ENCODE peak calls at places on chromosomes 12 and 14, in ten cellular contexts. E, V, L, X, O, M, I, N, D and J are unnamed samples. For H3K4me1, the result is how much of the 10 kb centered on the place peaks cover.

GRCh38 chr12:130576286-130576933 is 139.7 kb downstream of the RIMBP2 start:
- DNase-seq in E (no peak), V (no peak), L (no peak), X (no peak), O (no peak), M (no peak), I (no peak), N (no peak), D (no peak), J (no peak)

GRCh38 chr14:86646688-86647687 is 1117.0 kb downstream of the FLRT2 start:
- DNase-seq in E (no peak), V (no peak), L (peak), X (peak), O (no peak), M (peak), I (no peak), N (no peak), D (no peak), J (no peak)

GRCh38 chr12:120999191-121000120 is 16.8 kb downstream of the C12orf43 start:
- DNase-seq in E (no peak), V (no peak), L (peak), X (no peak), O (no peak), M (no peak), I (no peak), N (no peak), D (peak), J (peak)

GRCh38 chr12:130860311-130860710 is 11.6 kb upstream of the RAN start:
- DNase-seq in E (no peak), V (no peak), L (no peak), X (no peak), O (no peak), M (no peak), I (no peak), N (no peak), D (peak), J (no peak)

GRCh38 chr12:108638141-108638823 is 4.6 kb upstream of the SELPLG start:
- DNase-seq in E (peak), V (peak), L (peak), X (no peak), O (no peak), M (no peak), I (no peak), N (peak), D (no peak), J (peak)

GRCh38 chr12:111826982-111827381 is 15.0 kb upstream of the MAPKAPK5 start:
- DNase-seq in E (no peak), V (no peak), L (no peak), X (no peak), O (no peak), M (no peak), I (no peak), N (no peak), D (no peak), J (no peak)

GRCh38 chr12:27952510-27952909 is 20.0 kb downstream of the PTHLH start:
- DNase-seq in E (no peak), V (no peak), L (no peak), X (no peak), O (no peak), M (no peak), I (no peak), N (no peak), D (no peak), J (no peak)

GRCh38 chr12:109927622-109928021 is 27.5 kb downstream of the TCHP start:
- DNase-seq in E (no peak), V (no peak), L (peak), X (peak), O (peak), M (no peak), I (peak), N (peak), D (peak), J (no peak)

GRCh38 chr12:96308881-96309280 is 91.4 kb downstream of the CDK17 start:
- DNase-seq in E (no peak), V (no peak), L (peak), X (no peak), O (no peak), M (no peak), I (no peak), N (no peak), D (no peak), J (no peak)

GRCh38 chr12:6925543-6926279 is 2.0 kb upstream of the ATN1 start:
- DNase-seq in E (peak), V (peak), L (peak), X (peak), O (no peak), M (peak), I (no peak), N (peak), D (peak), J (peak)

GRCh38 chr14:23561259-23561658 is 5.2 kb downstream of the THTPA start:
- DNase-seq in E (no peak), V (no peak), L (no peak), X (no peak), O (no peak), M (no peak), I (no peak), N (no peak), D (no peak), J (no peak)

GRCh38 chr14:68094158-68094557 is 274.6 kb downstream of the RAD51B start:
- DNase-seq in E (no peak), V (no peak), L (no peak), X (no peak), O (no peak), M (peak), I (no peak), N (no peak), D (no peak), J (no peak)

GRCh38 chr14:79576434-79576833 is 634.9 kb downstream of the DIO2 start:
- DNase-seq in E (no peak), V (no peak), L (peak), X (no peak), O (no peak), M (no peak), I (no peak), N (no peak), D (no peak), J (no peak)

GRCh38 chr12:94767971-94768370 is 117.6 kb upstream of the TMCC3 start:
- DNase-seq in E (no peak), V (no peak), L (peak), X (no peak), O (no peak), M (no peak), I (no peak), N (no peak), D (no peak), J (no peak)

GRCh38 chr12:66776974-66777373 is 98.1 kb upstream of the GRIP1 start:
- DNase-seq in E (no peak), V (no peak), L (no peak), X (no peak), O (peak), M (no peak), I (peak), N (no peak), D (no peak), J (no peak)

GRCh38 chr12:120879102-120879501 is 25.1 kb downstream of the SPPL3 start:
- DNase-seq in E (no peak), V (no peak), L (no peak), X (no peak), O (no peak), M (peak), I (no peak), N (no peak), D (no peak), J (no peak)

GRCh38 chr12:130832561-130833209 is 6.4 kb downstream of the STX2 start:
- DNase-seq in E (no peak), V (peak), L (peak), X (no peak), O (no peak), M (peak), I (no peak), N (no peak), D (no peak), J (no peak)

GRCh38 chr12:120797677-120798642 is 72.3 kb downstream of the ACADS start:
- DNase-seq in E (no peak), V (no peak), L (no peak), X (no peak), O (no peak), M (peak), I (no peak), N (no peak), D (no peak), J (no peak)

GRCh38 chr12:50620050-50620974 is 115.5 kb downstream of the DIP2B start:
- DNase-seq in E (no peak), V (no peak), L (peak), X (peak), O (no peak), M (peak), I (no peak), N (no peak), D (no peak), J (no peak)

GRCh38 chr14:90554341-90554740 is 157.5 kb downstream of the CALM1 start:
- DNase-seq in E (no peak), V (no peak), L (no peak), X (no peak), O (no peak), M (no peak), I (no peak), N (no peak), D (peak), J (peak)

GRCh38 chr12:15580431-15580830 is 208.8 kb downstream of the EPS8 start:
- DNase-seq in E (no peak), V (no peak), L (no peak), X (no peak), O (peak), M (no peak), I (peak), N (peak), D (no peak), J (no peak)

GRCh38 chr14:93793555-93793954 is 5.3 kb upstream of the PRIMA1 start:
- DNase-seq in E (no peak), V (no peak), L (no peak), X (no peak), O (no peak), M (no peak), I (no peak), N (no peak), D (no peak), J (no peak)

GRCh38 chr12:24507827-24508226 is 441.1 kb downstream of the BCAT1 start:
- DNase-seq in E (no peak), V (no peak), L (no peak), X (no peak), O (no peak), M (no peak), I (no peak), N (no peak), D (no peak), J (no peak)

GRCh38 chr12:47900480-47901129 is 4.2 kb downstream of the VDR start:
- DNase-seq in E (no peak), V (no peak), L (no peak), X (no peak), O (no peak), M (peak), I (no peak), N (peak), D (no peak), J (peak)

GRCh38 chr12:47882796-47883546 is 21.8 kb downstream of the VDR start:
- DNase-seq in E (no peak), V (no peak), L (no peak), X (no peak), O (peak), M (peak), I (peak), N (peak), D (no peak), J (peak)

GRCh38 chr14:59251811-59252771 is 63.6 kb downstream of the DAAM1 start:
- DNase-seq in E (no peak), V (no peak), L (peak), X (no peak), O (no peak), M (no peak), I (no peak), N (no peak), D (no peak), J (no peak)

GRCh38 chr12:91896725-91897515 is 248.7 kb downstream of the BTG1 start:
- DNase-seq in E (peak), V (no peak), L (peak), X (no peak), O (no peak), M (no peak), I (no peak), N (no peak), D (no peak), J (no peak)

GRCh38 chr12:71653137-71653536 is 10.5 kb downstream of the ZFC3H1 start:
- DNase-seq in E (no peak), V (no peak), L (no peak), X (no peak), O (no peak), M (no peak), I (no peak), N (no peak), D (no peak), J (no peak)

GRCh38 chr12:96425321-96425720 is 25.1 kb upstream of the CDK17 start:
- DNase-seq in E (peak), V (no peak), L (peak), X (no peak), O (no peak), M (peak), I (no peak), N (no peak), D (no peak), J (no peak)

GRCh38 chr12:128844031-128844635 is 9.1 kb upstream of the GLT1D1 start:
- DNase-seq in E (no peak), V (no peak), L (no peak), X (no peak), O (no peak), M (no peak), I (no peak), N (no peak), D (peak), J (peak)

GRCh38 chr14:104966261-104967143 is 11.7 kb downstream of the AHNAK2 start:
- DNase-seq in E (no peak), V (peak), L (no peak), X (no peak), O (no peak), M (no peak), I (no peak), N (no peak), D (no peak), J (peak)

GRCh38 chr14:104967414-104968152 is 10.6 kb downstream of the AHNAK2 start:
- DNase-seq in E (peak), V (peak), L (peak), X (no peak), O (no peak), M (peak), I (no peak), N (no peak), D (peak), J (peak)

GRCh38 chr14:104967144-104967413 is 11.1 kb downstream of the AHNAK2 start:
- DNase-seq in E (no peak), V (no peak), L (no peak), X (no peak), O (no peak), M (no peak), I (no peak), N (no peak), D (no peak), J (no peak)

GRCh38 chr14:104964546-104964945 is 13.6 kb downstream of the AHNAK2 start:
- DNase-seq in E (no peak), V (peak), L (no peak), X (no peak), O (no peak), M (no peak), I (no peak), N (no peak), D (no peak), J (peak)

DNA sequence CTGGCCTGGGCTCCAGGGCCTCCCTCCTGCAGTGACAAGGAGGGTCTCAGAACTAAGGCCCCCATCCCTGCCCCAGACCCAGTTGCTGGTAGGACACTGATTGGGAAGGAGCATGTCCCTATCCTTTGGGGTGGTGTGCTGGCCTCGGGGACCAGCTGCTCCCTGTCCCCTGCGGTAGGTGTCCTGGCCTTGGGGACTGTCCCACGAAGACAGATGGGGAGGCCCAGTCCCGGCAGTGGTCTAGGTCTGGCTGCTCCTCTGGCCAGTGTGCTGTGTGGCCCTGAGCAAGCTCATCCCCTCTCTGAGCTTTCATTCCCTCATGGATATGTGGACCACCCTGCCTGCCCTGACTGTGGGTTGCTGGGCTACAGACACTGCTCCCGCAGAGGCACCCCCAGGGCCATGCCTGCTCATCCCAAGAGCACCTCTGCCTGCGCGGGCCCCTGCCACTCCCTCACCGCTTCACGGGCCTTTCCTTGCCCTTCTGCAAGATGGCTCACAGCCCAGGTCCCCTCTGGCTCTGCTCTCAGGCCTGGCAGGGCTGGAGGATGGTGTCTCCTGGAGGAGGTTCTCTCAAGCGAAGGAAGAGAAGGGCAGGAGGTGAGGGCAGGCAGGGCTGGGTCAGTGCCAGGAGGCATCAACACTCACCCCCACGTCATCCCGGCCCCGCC is 12.5 kb downstream of the AHNAK2 start:
- DNase-seq in E (no peak), V (peak), L (no peak), X (no peak), O (no peak), M (no peak), I (no peak), N (no peak), D (peak), J (peak)
- H3K4me1 ChIP-seq in E (under half), V (under half), L (under half), X (under half), O (under half), M (under half), I (under half), N (under half), D (under half), J (under half)

DNA sequence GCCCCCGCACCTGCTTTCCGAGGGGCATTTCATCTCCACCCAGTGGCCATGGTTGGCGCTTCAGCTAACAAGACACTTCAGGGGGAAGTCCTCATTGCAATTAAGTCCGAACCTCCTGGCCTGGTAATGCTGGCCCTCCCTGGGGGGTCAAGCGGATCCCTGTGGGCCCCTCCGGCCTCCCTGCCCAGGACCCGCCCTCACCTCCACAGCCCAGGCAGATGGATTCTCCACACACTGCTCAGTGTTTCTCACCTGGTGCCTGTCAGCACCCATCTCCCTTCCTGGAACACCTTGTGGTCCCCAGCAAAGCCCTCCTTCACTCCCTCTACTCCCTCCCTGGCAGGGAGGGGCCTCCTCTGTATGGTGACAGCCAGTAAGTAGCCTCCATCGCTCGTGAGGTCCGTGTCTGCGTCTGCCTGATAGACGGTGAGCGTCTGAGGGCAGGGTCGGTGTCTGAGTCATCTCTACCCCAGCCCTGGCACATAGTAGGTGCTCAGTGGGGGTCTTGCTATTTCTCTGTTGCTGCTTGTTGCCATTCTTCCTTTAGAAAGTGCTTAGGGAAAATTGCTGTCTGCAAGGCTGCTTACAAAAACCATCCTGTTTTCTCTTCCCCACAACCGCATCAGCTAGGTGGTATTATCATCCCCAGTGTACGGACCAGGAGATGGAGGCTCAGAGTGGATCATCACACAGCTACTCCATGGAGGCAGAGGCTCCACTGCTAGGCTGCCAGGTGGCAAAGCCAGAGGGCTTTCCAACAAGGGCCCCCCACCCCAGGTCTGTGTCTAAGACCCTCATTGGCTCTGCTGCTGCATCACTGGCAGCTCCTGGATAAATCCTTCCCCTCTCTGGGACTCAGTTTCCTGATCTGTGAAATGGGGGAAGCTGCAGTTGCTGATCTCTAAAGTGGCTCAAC is 39.7 kb upstream of the EML1 start:
- DNase-seq in E (no peak), V (no peak), L (no peak), X (no peak), O (no peak), M (no peak), I (no peak), N (no peak), D (peak), J (peak)
- H3K4me1 ChIP-seq in E (under half), V (under half), L (under half), X (under half), O (under half), M (under half), I (under half), N (half or more), D (under half), J (half or more)

GRCh38 chr12:2395352-2395977 is 342.7 kb downstream of the CACNA1C start:
- DNase-seq in E (no peak), V (peak), L (peak), X (peak), O (peak), M (no peak), I (peak), N (peak), D (peak), J (peak)

GRCh38 chr12:2393996-2394395 is 341.2 kb downstream of the CACNA1C start:
- DNase-seq in E (no peak), V (no peak), L (no peak), X (no peak), O (no peak), M (no peak), I (no peak), N (no peak), D (no peak), J (no peak)

GRCh38 chr12:2391740-2392341 is 339.1 kb downstream of the CACNA1C start:
- DNase-seq in E (no peak), V (no peak), L (no peak), X (no peak), O (no peak), M (no peak), I (no peak), N (no peak), D (no peak), J (no peak)

GRCh38 chr12:2390850-2391390 is 338.1 kb downstream of the CACNA1C start:
- DNase-seq in E (no peak), V (no peak), L (no peak), X (no peak), O (no peak), M (no peak), I (no peak), N (no peak), D (no peak), J (no peak)

GRCh38 chr12:2393016-2393415 is 340.2 kb downstream of the CACNA1C start:
- DNase-seq in E (no peak), V (no peak), L (no peak), X (no peak), O (no peak), M (no peak), I (no peak), N (no peak), D (no peak), J (no peak)
- H3K4me1 ChIP-seq in E (under half), V (under half), L (under half), X (under half), O (under half), M (under half), I (under half), N (under half), D (under half), J (under half)

GRCh38 chr14:96091149-96091693 is 52.1 kb downstream of the C14orf132 start:
- DNase-seq in E (peak), V (no peak), L (no peak), X (no peak), O (no peak), M (no peak), I (no peak), N (no peak), D (peak), J (no peak)

GRCh38 chr14:96091941-96092411 is 52.8 kb downstream of the C14orf132 start:
- DNase-seq in E (peak), V (no peak), L (peak), X (no peak), O (no peak), M (no peak), I (no peak), N (no peak), D (peak), J (no peak)

GRCh38 chr14:96094656-96095055 is 55.5 kb downstream of the C14orf132 start:
- DNase-seq in E (peak), V (no peak), L (no peak), X (no peak), O (no peak), M (no peak), I (no peak), N (no peak), D (peak), J (no peak)

GRCh38 chr14:96094211-96094610 is 55.0 kb downstream of the C14orf132 start:
- DNase-seq in E (peak), V (no peak), L (no peak), X (no peak), O (no peak), M (no peak), I (no peak), N (no peak), D (peak), J (no peak)

GRCh38 chr14:96092936-96093335 is 53.8 kb downstream of the C14orf132 start:
- DNase-seq in E (no peak), V (no peak), L (no peak), X (no peak), O (no peak), M (no peak), I (no peak), N (no peak), D (peak), J (no peak)
- H3K4me1 ChIP-seq in E (under half), V (under half), L (under half), X (under half), O (under half), M (under half), I (under half), N (under half), D (under half), J (under half)